ENCODE peak calls at places on chromosomes 11 and 22, in eight cellular contexts. J is HCT116, V is brain microvascular endothelial cell, K is thoracic aorta, A is transverse colon, U is progenitor cell of endocrine pancreas, X is cardiac fibroblast, F is nephron progenitor cell. T is an unnamed sample.

GRCh38 chr11:35118906-35119305 is 20.1 kb upstream of the CD44 start:
- DNase-seq in J (no peak), V (no peak), K (no peak), A (peak), U (no peak), X (no peak), F (no peak), T (no peak)

GRCh38 chr11:12757416-12757815 is 83.2 kb downstream of the TEAD1 start:
- DNase-seq in J (no peak), V (no peak), K (no peak), A (no peak), U (no peak), X (no peak), F (no peak), T (no peak)

GRCh38 chr11:84552791-84553190 is 1074.4 kb downstream of the DLG2 start:
- DNase-seq in J (no peak), V (no peak), K (no peak), A (no peak), U (no peak), X (no peak), F (no peak), T (no peak)

GRCh38 chr11:92662580-92662979 is 306.9 kb upstream of the MTNR1B start:
- DNase-seq in J (no peak), V (peak), K (no peak), A (no peak), U (no peak), X (peak), F (no peak), T (no peak)

GRCh38 chr22:22408731-22409696 is 99.5 kb downstream of the ZNF280B start:
- DNase-seq in J (peak), V (peak), K (no peak), A (peak), U (no peak), X (peak), F (peak), T (peak)

GRCh38 chr22:31653944-31654343 is 8.1 kb downstream of the PISD start:
- DNase-seq in J (no peak), V (no peak), K (no peak), A (no peak), U (no peak), X (no peak), F (no peak), T (no peak)

GRCh38 chr11:8766043-8766992 is 83.7 kb downstream of the RPL27A start:
- DNase-seq in J (no peak), V (peak), K (no peak), A (no peak), U (no peak), X (peak), F (no peak), T (no peak)

GRCh38 chr11:85769758-85770157 is 41.2 kb downstream of the SYTL2 start:
- DNase-seq in J (no peak), V (no peak), K (no peak), A (no peak), U (no peak), X (no peak), F (no peak), T (no peak)

GRCh38 chr11:110086892-110087309 is 6.3 kb upstream of the ZC3H12C start:
- DNase-seq in J (no peak), V (peak), K (no peak), A (peak), U (no peak), X (peak), F (no peak), T (peak)

GRCh38 chr22:48227341-48228018 is 1465.0 kb downstream of the TBC1D22A start:
- DNase-seq in J (no peak), V (no peak), K (no peak), A (no peak), U (no peak), X (no peak), F (no peak), T (no peak)

GRCh38 chr11:35335226-35335625 is 84.1 kb downstream of the SLC1A2 start:
- DNase-seq in J (no peak), V (no peak), K (no peak), A (no peak), U (no peak), X (peak), F (no peak), T (peak)

GRCh38 chr11:33930317-33931021 is 38.6 kb upstream of the LMO2 start:
- DNase-seq in J (no peak), V (no peak), K (no peak), A (no peak), U (no peak), X (peak), F (no peak), T (peak)

GRCh38 chr11:47611240-47611863 is 17.1 kb upstream of the C1QTNF4 start:
- DNase-seq in J (no peak), V (no peak), K (no peak), A (no peak), U (no peak), X (no peak), F (no peak), T (no peak)

GRCh38 chr22:46737105-46737975 is 712 bp downstream of the CERK start:
- DNase-seq in J (no peak), V (no peak), K (no peak), A (peak), U (peak), X (peak), F (peak), T (no peak)

GRCh38 chr22:46738642-46738960 is 549 bp upstream of the CERK start:
- DNase-seq in J (no peak), V (no peak), K (no peak), A (no peak), U (no peak), X (no peak), F (no peak), T (no peak)

GRCh38 chr22:46740910-46741785 is 3.1 kb upstream of the CERK start:
- DNase-seq in J (no peak), V (no peak), K (no peak), A (no peak), U (no peak), X (no peak), F (no peak), T (no peak)

GRCh38 chr22:46737976-46738641 is at the start of gene CERK:
- DNase-seq in J (no peak), V (no peak), K (no peak), A (peak), U (peak), X (peak), F (peak), T (peak)

DNA sequence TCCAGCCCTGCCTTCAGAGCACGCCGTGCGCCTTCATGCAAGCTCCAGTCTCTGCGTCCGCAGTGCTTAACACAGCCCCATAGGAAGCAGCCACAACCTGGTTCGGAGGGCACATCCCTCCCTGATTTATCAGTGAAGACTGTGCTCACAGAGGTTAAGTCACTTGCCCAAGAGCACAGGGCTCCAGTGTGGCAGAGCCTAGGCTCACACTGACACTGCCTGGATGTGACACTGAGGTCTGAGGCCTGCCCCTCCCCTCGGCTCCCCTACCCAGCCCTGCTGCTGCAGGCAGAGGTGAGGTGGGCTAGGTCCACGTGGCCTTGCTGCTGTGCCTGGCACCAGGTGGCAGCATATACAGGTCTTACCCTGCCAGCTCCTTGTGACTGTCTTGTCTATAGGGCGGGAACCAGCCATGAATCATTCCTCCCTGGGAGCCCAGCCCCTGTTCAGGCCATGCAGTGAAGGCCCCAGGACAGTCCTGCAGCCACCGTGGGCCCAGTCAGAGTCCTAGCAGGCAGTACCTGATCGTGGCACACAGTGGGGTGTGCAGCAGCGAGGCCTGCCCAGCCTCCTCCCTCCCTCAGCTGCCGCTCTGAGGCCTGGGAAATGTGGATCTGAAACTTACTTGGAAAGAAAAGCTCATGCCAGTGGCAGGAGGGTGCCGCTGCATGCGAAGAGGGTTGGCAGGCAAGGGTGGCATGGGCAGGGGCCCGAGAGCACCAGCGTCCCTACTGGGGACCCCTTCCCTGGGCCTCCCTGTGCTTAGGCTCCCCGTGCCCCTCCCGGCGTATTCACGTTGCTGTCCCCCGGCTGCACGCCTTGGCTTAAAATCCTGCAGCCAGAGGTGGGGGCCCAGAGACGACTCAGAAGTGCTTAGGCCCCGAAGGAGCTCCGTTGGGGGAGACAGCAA is 1.2 kb upstream of the CERK start:
- DNase-seq in J (peak), V (peak), K (no peak), A (peak), U (no peak), X (peak), F (peak), T (no peak)
- TF ChIP-seq CTCF in J (peak), V (peak), K (no peak), A (peak), U (no peak), X (peak), F (no peak), T (no peak)

GRCh38 chr11:65915821-65916251 is 3.0 kb downstream of the C11orf68 start:
- DNase-seq in J (peak), V (peak), K (peak), A (peak), U (no peak), X (peak), F (no peak), T (peak)

GRCh38 chr11:65912840-65913239 is 6.0 kb downstream of the C11orf68 start:
- DNase-seq in J (no peak), V (peak), K (no peak), A (no peak), U (no peak), X (peak), F (no peak), T (peak)

GRCh38 chr11:65915101-65915820 is 3.6 kb downstream of the C11orf68 start:
- DNase-seq in J (no peak), V (no peak), K (no peak), A (no peak), U (no peak), X (no peak), F (no peak), T (peak)

GRCh38 chr11:65907878-65908277 is 7.7 kb upstream of the FOSL1 start:
- DNase-seq in J (no peak), V (no peak), K (no peak), A (no peak), U (no peak), X (no peak), F (no peak), T (no peak)

DNA sequence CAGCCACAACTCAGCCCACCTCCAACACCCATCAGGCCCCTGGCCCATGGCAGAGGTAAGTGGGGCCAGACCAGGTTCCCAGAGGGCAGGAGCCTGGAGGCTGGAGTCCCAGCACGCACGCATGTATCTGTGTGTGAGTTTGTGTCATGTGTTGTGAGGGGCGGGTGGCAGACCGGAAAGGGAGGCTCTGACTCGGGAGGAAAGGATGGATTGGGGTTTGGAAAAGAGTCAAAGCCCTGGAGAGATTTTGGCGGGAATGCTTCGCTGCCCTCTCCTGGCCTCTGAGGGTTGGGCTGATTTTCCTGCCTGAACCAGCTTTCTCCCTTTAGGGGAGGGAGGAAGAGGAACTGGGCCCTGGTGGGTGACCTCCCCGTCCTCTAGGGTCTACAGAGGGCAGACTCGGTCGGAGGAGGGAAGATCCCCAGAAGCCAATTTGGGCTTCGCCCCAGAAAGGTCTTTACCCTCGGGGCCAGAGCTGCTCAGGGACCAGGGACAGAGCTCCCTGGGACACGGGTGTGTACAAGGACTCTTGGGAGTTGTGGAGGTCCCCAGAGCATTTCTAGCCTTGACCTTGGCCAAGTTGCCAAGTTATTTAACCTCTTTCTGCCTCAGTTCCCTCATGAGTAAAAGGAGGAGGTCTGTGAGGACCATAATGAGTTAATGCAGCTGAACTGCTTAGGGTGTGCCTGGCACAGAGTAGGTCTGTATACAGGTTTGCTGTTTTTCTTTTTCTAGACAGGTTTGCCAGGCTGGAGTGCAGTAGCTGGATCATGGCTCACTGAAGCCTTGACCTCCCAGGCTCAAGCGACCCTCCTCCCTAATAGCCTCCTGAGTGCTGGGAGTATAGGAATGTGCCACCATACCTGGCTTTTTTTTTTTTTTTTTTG is 6.9 kb downstream of the C11orf68 start:
- DNase-seq in J (peak), V (no peak), K (no peak), A (peak), U (no peak), X (peak), F (peak), T (peak)
- TF ChIP-seq CTCF in J (peak), V (peak), K (peak), A (no peak), U (no peak), X (peak), F (no peak), T (peak)

GRCh38 chr11:111454561-111455192 is 57.5 kb downstream of the BTG4 start:
- DNase-seq in J (no peak), V (peak), K (no peak), A (peak), U (peak), X (peak), F (peak), T (peak)
- TF ChIP-seq CTCF in J (no peak), V (peak), K (no peak), A (peak), U (peak), X (peak), F (peak), T (peak)

DNA sequence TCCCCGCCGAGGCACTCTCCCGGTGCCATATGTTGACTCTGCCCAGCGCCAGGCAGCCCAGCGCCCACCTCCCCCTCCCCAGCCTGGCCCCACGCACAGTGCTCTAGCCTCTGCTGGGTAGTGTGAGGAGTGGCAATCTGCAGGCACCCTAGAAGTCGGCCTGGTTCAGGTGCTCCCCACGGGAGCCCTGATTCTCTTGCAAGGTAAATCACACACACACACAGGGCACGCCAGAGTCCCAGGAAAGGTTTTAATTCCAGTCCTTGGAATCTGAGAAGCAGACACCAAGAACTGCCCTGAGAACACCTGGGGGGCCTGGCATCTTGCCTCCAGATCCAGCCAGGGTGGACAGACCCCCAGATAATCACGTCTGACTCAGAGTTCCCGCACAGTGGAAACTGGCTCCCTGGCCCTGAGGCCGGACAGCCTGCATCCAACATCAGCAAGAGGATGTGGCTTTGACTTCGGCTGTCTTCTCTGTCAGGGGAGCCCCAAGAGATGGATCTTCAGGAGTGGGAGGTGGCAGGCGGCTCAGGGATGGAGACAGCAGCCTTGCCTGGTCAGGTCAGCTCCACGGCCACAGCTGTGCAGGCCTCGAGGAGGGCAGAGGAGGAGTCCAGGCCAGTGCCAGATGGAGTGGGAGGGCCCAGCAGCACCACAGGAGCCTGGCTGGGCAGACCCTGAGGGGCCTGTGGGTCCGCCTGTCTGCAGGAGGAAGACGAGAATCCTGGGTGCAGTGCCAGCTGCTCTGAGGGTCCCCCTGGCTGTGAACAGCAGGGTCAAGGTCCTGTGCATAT is 1.1 kb upstream of the RIN1 start:
- DNase-seq in J (no peak), V (peak), K (no peak), A (no peak), U (no peak), X (no peak), F (no peak), T (no peak)
- TF ChIP-seq CTCF in J (no peak), V (peak), K (no peak), A (no peak), U (no peak), X (no peak), F (no peak), T (no peak)

GRCh38 chr11:44989831-44990566 is 39.3 kb upstream of the TP53I11 start:
- DNase-seq in J (no peak), V (no peak), K (no peak), A (no peak), U (no peak), X (no peak), F (no peak), T (no peak)
- TF ChIP-seq CTCF in J (no peak), V (no peak), K (no peak), A (no peak), U (no peak), X (no peak), F (no peak), T (no peak)

DNA sequence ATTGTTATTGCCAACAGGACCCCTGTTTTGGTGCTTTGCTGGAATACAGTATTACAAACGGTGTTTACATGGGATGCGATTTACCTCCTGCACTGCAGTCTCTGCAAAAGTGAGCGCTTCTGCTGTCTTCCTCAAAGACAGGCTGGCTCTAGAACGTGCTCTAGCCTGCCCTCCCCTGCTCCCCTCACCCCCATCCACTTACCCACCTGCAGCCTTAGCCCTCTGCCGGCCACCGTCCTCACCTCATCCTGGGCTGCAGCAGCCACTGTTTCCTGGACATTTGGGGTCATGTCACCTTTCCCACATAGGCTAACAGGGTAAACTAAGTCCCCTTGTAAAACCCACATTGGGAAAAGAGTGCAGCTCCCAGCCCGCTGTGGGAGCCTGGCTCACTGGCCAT is 9.6 kb upstream of the PANX2 start:
- DNase-seq in J (no peak), V (no peak), K (no peak), A (no peak), U (no peak), X (no peak), F (no peak), T (no peak)
- TF ChIP-seq CTCF in J (no peak), V (no peak), K (no peak), A (no peak), U (no peak), X (no peak), F (no peak), T (no peak)

GRCh38 chr22:37782340-37783168 is 25.2 kb upstream of the GCAT start:
- DNase-seq in J (peak), V (no peak), K (no peak), A (no peak), U (no peak), X (peak), F (no peak), T (peak)

GRCh38 chr22:37777122-37777687 is 30.5 kb upstream of the GCAT start:
- DNase-seq in J (peak), V (peak), K (no peak), A (peak), U (no peak), X (peak), F (peak), T (peak)

GRCh38 chr22:37778370-37779009 is 29.2 kb upstream of the GCAT start:
- DNase-seq in J (no peak), V (no peak), K (no peak), A (no peak), U (no peak), X (peak), F (no peak), T (no peak)

GRCh38 chr22:37784829-37785495 is 22.8 kb upstream of the GCAT start:
- DNase-seq in J (peak), V (no peak), K (no peak), A (peak), U (no peak), X (no peak), F (no peak), T (peak)

DNA sequence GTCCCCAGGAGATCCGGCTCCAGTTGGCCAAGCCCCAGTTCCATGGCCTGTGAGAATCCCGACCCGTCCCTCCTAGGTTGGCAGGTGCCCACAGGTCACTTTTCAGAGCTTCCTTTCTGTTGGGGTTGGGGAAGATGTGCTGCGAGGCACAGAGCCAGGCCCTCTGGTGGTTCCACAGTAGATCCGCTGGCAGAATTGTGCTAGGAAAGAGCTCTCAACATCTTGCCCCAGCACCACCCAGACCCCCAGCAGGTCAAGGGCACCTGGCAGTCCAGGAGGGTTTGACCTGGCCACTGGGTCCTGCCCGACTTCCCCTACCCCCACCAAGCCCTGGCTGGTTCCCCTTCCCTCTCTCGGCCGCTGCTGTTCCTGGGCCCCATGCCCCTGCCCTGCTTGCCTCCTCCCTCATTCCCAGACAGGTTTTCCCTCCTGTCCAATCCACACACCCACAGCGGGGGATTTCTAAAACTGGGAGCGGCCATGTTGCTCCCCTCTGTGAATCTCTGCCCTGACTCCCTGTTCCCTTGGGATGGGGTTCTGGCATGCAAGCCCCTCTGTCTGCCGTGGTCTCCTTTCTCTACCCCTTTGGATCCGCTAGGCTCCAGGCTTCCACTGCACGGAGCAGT is 26.2 kb upstream of the GCAT start:
- DNase-seq in J (no peak), V (no peak), K (no peak), A (no peak), U (no peak), X (no peak), F (no peak), T (no peak)
- TF ChIP-seq CTCF in J (peak), V (peak), K (no peak), A (no peak), U (peak), X (peak), F (no peak), T (no peak)

DNA sequence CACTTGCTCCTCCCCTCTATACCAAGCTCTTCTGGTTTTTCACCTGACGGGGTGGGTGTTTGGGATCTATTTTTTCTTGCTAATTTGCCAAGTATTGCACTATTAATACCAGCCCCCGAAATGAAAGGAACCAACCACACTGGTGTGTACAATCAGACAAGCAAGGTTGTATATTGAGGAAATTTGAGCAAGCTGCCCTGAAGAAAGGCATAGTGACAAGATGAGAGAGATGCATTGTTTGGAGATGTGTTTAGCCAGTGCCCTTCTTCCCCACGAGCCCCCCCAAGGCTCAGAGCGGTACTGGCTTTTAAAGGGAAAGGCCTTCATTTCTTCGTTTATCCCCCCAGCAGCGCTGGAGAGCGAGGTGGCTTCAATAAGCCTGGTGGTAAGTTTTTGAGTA is 15.2 kb upstream of the GAS2L1 start:
- DNase-seq in J (no peak), V (no peak), K (no peak), A (no peak), U (no peak), X (no peak), F (no peak), T (no peak)
- TF ChIP-seq CTCF in J (peak), V (no peak), K (no peak), A (no peak), U (no peak), X (no peak), F (no peak), T (no peak)